ENCODE peak calls at places on chromosomes 12 and 14, in four cellular contexts. One of them, this sample, is unnamed. For H3K27me3, the result is how much of the 10 kb centered on the place peaks cover.

GRCh38 chr12:165862-166368 is 48.0 kb downstream of the SLC6A12 start:
- DNase-seq in BE2C: no peak
- DNase-seq in A673: no peak
- DNase-seq in CD8-positive, alpha-beta T cell: no peak
- DNase-seq in this sample: no peak

GRCh38 chr14:22268875-22269274 is 320.1 kb downstream of the DAD1 start:
- DNase-seq in BE2C: no peak
- DNase-seq in A673: peak
- DNase-seq in CD8-positive, alpha-beta T cell: no peak
- DNase-seq in this sample: peak

GRCh38 chr12:55653031-55653430 is 16.3 kb downstream of the OR10P1 start:
- DNase-seq in BE2C: no peak
- DNase-seq in A673: no peak
- DNase-seq in CD8-positive, alpha-beta T cell: peak
- DNase-seq in this sample: no peak

GRCh38 chr12:112924986-112925385 is 13.3 kb upstream of the OAS3 start:
- DNase-seq in BE2C: no peak
- DNase-seq in A673: no peak
- DNase-seq in CD8-positive, alpha-beta T cell: no peak
- DNase-seq in this sample: no peak

GRCh38 chr14:58491593-58491992 is 64.1 kb downstream of the KIAA0586 start:
- DNase-seq in BE2C: no peak
- DNase-seq in A673: no peak
- DNase-seq in CD8-positive, alpha-beta T cell: no peak
- DNase-seq in this sample: no peak

GRCh38 chr12:104263026-104263425 is 40.5 kb upstream of the EID3 start:
- DNase-seq in BE2C: no peak
- DNase-seq in A673: no peak
- DNase-seq in CD8-positive, alpha-beta T cell: no peak
- DNase-seq in this sample: no peak

GRCh38 chr14:31206536-31207286 is 882 bp downstream of the HECTD1 start:
- DNase-seq in BE2C: peak
- DNase-seq in A673: peak
- DNase-seq in CD8-positive, alpha-beta T cell: peak
- DNase-seq in this sample: no peak

GRCh38 chr12:110198386-110198785 is 74.2 kb downstream of the IFT81 start:
- DNase-seq in BE2C: no peak
- DNase-seq in A673: no peak
- DNase-seq in CD8-positive, alpha-beta T cell: no peak
- DNase-seq in this sample: no peak

GRCh38 chr14:42023452-42023851 is 416.8 kb downstream of the LRFN5 start:
- DNase-seq in BE2C: no peak
- DNase-seq in A673: no peak
- DNase-seq in CD8-positive, alpha-beta T cell: no peak
- DNase-seq in this sample: no peak

GRCh38 chr14:49867831-49868719 is 15.5 kb upstream of the NEMF start:
- DNase-seq in BE2C: peak
- DNase-seq in A673: peak
- DNase-seq in CD8-positive, alpha-beta T cell: peak
- DNase-seq in this sample: peak

GRCh38 chr12:105907982-105908381 is 230.8 kb downstream of the NUAK1 start:
- DNase-seq in BE2C: no peak
- DNase-seq in A673: no peak
- DNase-seq in CD8-positive, alpha-beta T cell: no peak
- DNase-seq in this sample: no peak

GRCh38 chr12:118981285-118982201 is at the start of gene SRRM4:
- DNase-seq in BE2C: peak
- DNase-seq in A673: peak
- DNase-seq in CD8-positive, alpha-beta T cell: no peak
- DNase-seq in this sample: no peak

GRCh38 chr12:47200446-47200845 is 120.7 kb upstream of the AMIGO2 start:
- DNase-seq in BE2C: no peak
- DNase-seq in A673: no peak
- DNase-seq in CD8-positive, alpha-beta T cell: no peak
- DNase-seq in this sample: no peak

GRCh38 chr14:92728781-92729364 is 19.6 kb downstream of the LGMN start:
- DNase-seq in BE2C: no peak
- DNase-seq in A673: peak
- DNase-seq in CD8-positive, alpha-beta T cell: no peak
- DNase-seq in this sample: peak

GRCh38 chr14:69481815-69482568 is 2.5 kb upstream of the PLEKHD1 start:
- DNase-seq in BE2C: no peak
- DNase-seq in A673: no peak
- DNase-seq in CD8-positive, alpha-beta T cell: no peak
- DNase-seq in this sample: peak

GRCh38 chr14:52458721-52459085 is 93.6 kb downstream of the TXNDC16 start:
- DNase-seq in BE2C: no peak
- DNase-seq in A673: no peak
- DNase-seq in CD8-positive, alpha-beta T cell: no peak
- DNase-seq in this sample: no peak

GRCh38 chr14:103155013-103155412 is 31.8 kb downstream of the TNFAIP2 start:
- DNase-seq in BE2C: peak
- DNase-seq in A673: no peak
- DNase-seq in CD8-positive, alpha-beta T cell: no peak
- DNase-seq in this sample: no peak

DNA sequence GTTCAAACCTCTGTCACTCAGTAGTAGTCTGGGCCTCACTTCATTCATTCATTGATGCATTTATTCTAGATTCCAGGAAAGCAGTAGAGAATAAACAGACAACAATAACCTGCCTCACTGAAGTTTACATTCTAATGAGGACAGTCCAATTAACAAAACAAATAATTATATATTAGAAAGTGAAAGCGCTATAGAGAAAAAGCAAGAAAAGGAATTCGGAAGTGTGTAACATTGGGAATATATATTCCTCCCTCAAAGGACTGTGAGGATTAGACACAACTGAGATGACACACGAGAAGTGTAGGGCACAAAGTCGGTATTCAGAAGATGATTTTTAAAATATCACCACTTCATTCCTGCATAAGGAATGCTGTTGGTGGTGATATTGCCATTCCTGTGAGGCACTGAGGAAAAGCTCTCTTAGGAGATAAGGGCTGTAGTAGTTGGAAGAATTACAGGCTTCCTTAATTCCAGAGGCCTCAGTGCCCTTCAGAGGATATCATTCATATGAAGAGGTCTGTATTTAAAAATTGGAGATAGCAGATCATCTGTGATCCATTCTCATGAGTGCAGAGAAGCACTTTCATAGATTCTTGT is 3.9 kb upstream of the DUSP6 start:
- DNase-seq in BE2C: no peak
- DNase-seq in A673: no peak
- DNase-seq in CD8-positive, alpha-beta T cell: no peak
- DNase-seq in this sample: no peak
- H3K27me3 ChIP-seq in BE2C: under half
- H3K27me3 ChIP-seq in A673: under half
- H3K27me3 ChIP-seq in CD8-positive, alpha-beta T cell: under half
- H3K27me3 ChIP-seq in this sample: under half

DNA sequence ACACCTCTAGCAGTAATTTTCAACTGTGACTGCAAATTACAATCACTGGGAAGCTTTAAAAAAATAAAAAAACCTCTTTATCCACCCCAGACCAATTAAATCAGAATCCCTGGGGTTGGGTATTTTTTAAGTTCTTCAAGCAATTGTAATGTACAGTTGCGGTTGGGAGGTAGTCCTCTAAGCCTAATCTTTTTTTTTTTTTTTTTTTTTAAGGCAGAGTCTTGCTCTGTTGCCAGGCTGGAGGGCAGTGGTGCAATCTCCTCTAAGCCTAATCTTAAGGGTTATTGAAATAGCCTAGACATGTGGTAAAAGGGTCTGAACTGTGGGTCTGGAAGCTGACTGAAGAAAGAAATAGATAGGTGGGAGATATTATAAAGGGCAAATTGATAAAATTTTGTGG is 230.5 kb downstream of the AKAP6 start:
- DNase-seq in BE2C: no peak
- DNase-seq in A673: peak
- DNase-seq in CD8-positive, alpha-beta T cell: no peak
- DNase-seq in this sample: no peak
- H3K27me3 ChIP-seq in BE2C: under half
- H3K27me3 ChIP-seq in A673: under half
- H3K27me3 ChIP-seq in CD8-positive, alpha-beta T cell: under half
- H3K27me3 ChIP-seq in this sample: under half

DNA sequence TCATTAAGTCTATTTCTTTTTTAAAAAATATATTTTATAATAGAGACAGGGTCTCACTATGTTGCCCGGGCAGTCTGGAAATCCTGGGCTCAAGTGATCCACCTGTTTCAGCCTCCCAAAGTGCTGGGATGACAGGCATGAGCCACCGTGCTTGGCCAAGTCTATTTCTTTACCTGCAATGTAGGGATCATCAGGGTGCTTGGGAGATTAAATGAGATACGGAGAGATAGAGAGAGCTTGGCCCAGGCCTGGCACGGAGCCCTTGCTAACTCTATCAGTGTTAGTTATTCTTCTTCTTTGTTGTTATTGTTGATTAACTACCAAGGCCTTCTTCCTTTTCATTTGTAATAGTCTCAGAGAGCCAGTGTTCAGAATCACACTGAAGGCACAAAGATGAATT is 3.1 kb downstream of the CABP1 start:
- DNase-seq in BE2C: no peak
- DNase-seq in A673: no peak
- DNase-seq in CD8-positive, alpha-beta T cell: no peak
- DNase-seq in this sample: no peak
- H3K27me3 ChIP-seq in BE2C: under half
- H3K27me3 ChIP-seq in A673: under half
- H3K27me3 ChIP-seq in CD8-positive, alpha-beta T cell: under half
- H3K27me3 ChIP-seq in this sample: under half

DNA sequence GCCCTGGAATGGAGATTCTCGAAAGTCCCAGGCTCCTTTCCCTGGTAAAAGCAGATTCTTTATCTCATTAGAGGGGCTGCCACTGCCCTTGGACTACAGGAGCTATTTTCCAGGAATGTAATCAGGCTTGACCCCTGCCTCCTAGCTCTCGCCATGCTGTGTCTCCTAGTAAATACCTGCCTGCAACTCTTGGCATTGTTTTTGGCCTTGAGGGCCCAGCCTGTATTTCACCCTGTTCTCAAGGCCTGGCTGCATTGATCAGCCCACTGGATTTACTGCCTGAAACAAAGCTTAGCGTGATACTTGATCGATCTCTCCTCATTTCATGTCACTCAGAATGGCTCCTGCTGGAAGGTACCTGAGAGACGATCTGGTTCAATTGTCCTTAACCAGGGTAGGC is 273.7 kb downstream of the CACNA1C start:
- DNase-seq in BE2C: no peak
- DNase-seq in A673: no peak
- DNase-seq in CD8-positive, alpha-beta T cell: no peak
- DNase-seq in this sample: no peak
- H3K27me3 ChIP-seq in BE2C: under half
- H3K27me3 ChIP-seq in A673: under half
- H3K27me3 ChIP-seq in CD8-positive, alpha-beta T cell: under half
- H3K27me3 ChIP-seq in this sample: under half

GRCh38 chr12:24952389-24952788 is 3.5 kb upstream of the BCAT1 start:
- DNase-seq in BE2C: no peak
- DNase-seq in A673: no peak
- DNase-seq in CD8-positive, alpha-beta T cell: no peak
- DNase-seq in this sample: no peak
- H3K27me3 ChIP-seq in BE2C: under half
- H3K27me3 ChIP-seq in A673: under half
- H3K27me3 ChIP-seq in CD8-positive, alpha-beta T cell: under half
- H3K27me3 ChIP-seq in this sample: under half

DNA sequence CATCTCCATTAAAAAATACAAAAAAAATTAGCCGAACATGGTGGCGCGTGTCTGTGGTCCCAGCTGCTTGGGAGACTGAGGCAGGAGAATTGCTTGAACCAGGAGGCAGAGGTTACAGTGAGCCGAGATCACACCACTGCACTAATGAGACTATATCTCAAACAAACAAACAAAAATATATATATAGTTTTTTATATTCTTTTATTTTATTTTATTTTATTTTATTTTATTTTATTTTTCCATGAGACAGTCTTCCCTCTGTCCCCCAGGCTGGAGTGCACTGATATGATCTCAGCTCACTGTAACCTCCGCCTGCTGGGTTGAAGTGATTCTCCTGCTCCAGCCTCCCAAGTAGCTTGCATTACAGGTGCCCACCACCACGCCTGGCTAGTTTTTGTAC is 79.5 kb downstream of the IRF2BPL start:
- DNase-seq in BE2C: no peak
- DNase-seq in A673: no peak
- DNase-seq in CD8-positive, alpha-beta T cell: no peak
- DNase-seq in this sample: no peak
- H3K27me3 ChIP-seq in BE2C: under half
- H3K27me3 ChIP-seq in A673: under half
- H3K27me3 ChIP-seq in CD8-positive, alpha-beta T cell: under half
- H3K27me3 ChIP-seq in this sample: under half

GRCh38 chr14:94173471-94173884 is 644 bp upstream of the PPP4R4 start:
- DNase-seq in BE2C: no peak
- DNase-seq in A673: peak
- DNase-seq in CD8-positive, alpha-beta T cell: no peak
- DNase-seq in this sample: peak
- H3K27me3 ChIP-seq in BE2C: half or more
- H3K27me3 ChIP-seq in A673: half or more
- H3K27me3 ChIP-seq in CD8-positive, alpha-beta T cell: under half
- H3K27me3 ChIP-seq in this sample: under half

This sample was measured in kidney epithelial cell.